ENCODE peak calls at places on chromosomes 11 and 22, in six cellular contexts. D is HS-5; T is activated CD4-positive, alpha-beta T cell treated with anti-CD3 and anti-CD28 coated beads, Interleukin-2, amount 50 U/mL, for 48 hours; G is CD8-positive, alpha-beta memory T cell; L is putamen; I is RWPE1. P is an unnamed sample.

GRCh38 chr11:74019860-74020259 is 11.0 kb upstream of the UCP3 start:
- DNase-seq in L (no peak), I (no peak), G (no peak), T (peak), D (no peak), P (no peak)

GRCh38 chr11:61056981-61057380 is 45.3 kb upstream of the CD5 start:
- DNase-seq in I (no peak), T (peak), D (no peak), L (no peak), G (no peak), P (no peak)

GRCh38 chr11:94134651-94135512 is 6.2 kb downstream of the PANX1 start:
- DNase-seq in T (peak), L (no peak), I (peak), G (no peak), D (peak), P (no peak)

GRCh38 chr11:112841719-112842118 is 119.5 kb upstream of the NCAM1 start:
- DNase-seq in L (no peak), T (no peak), D (no peak), G (no peak), I (no peak), P (no peak)

GRCh38 chr11:12864316-12865156 is 144.6 kb upstream of the RASSF10 start:
- DNase-seq in L (no peak), D (no peak), G (no peak), T (no peak), I (peak), P (no peak)

GRCh38 chr22:29470159-29470855 is 9.7 kb upstream of the NEFH start:
- DNase-seq in I (peak), T (peak), D (no peak), G (peak), L (no peak), P (peak)

GRCh38 chr11:64631675-64632074 is 40.7 kb downstream of the SLC22A12 start:
- DNase-seq in T (no peak), G (no peak), D (no peak), L (no peak), I (no peak), P (no peak)

GRCh38 chr11:44351898-44352498 is 42.1 kb upstream of the ALX4 start:
- DNase-seq in L (no peak), T (no peak), D (no peak), G (no peak), I (no peak), P (no peak)

GRCh38 chr22:47781024-47781423 is 1018.6 kb downstream of the TBC1D22A start:
- DNase-seq in T (no peak), L (peak), D (no peak), I (no peak), G (no peak), P (no peak)

GRCh38 chr11:94671553-94672366 is 96.4 kb upstream of the AMOTL1 start:
- DNase-seq in L (no peak), G (no peak), I (no peak), T (no peak), D (no peak), P (no peak)

GRCh38 chr11:76259299-76259908 is 53.1 kb upstream of the WNT11 start:
- DNase-seq in D (no peak), G (no peak), L (no peak), I (no peak), T (no peak), P (no peak)

GRCh38 chr22:37676691-37677627 is 1.5 kb downstream of the LGALS1 start:
- DNase-seq in I (peak), T (peak), G (peak), D (peak), L (peak), P (peak)

GRCh38 chr11:100732949-100733348 is 45.9 kb downstream of the ARHGAP42 start:
- DNase-seq in D (no peak), L (no peak), I (no peak), T (no peak), G (no peak), P (no peak)

GRCh38 chr11:43905788-43906187 is 25.2 kb downstream of the ALKBH3 start:
- DNase-seq in G (no peak), L (no peak), I (no peak), T (no peak), D (no peak), P (no peak)

GRCh38 chr22:36544107-36544620 is 15.2 kb upstream of the EIF3D start:
- DNase-seq in D (no peak), G (no peak), I (no peak), L (no peak), T (no peak), P (no peak)

GRCh38 chr22:29245626-29246385 is 22.0 kb downstream of the RHBDD3 start:
- DNase-seq in T (peak), D (peak), I (peak), L (no peak), G (peak), P (no peak)

GRCh38 chr11:113147249-113147648 is 167.1 kb upstream of the TTC12 start:
- DNase-seq in T (no peak), D (no peak), I (no peak), G (no peak), L (peak), P (no peak)

GRCh38 chr11:99773646-99774045 is 752.9 kb downstream of the CNTN5 start:
- DNase-seq in L (no peak), D (no peak), I (no peak), G (no peak), T (no peak), P (no peak)

GRCh38 chr11:111793863-111794262 is 27.7 kb upstream of the PPP2R1B start:
- DNase-seq in L (no peak), T (no peak), I (peak), D (peak), G (no peak), P (peak)

GRCh38 chr11:79794484-79795393 is 353.9 kb upstream of the TENM4 start:
- DNase-seq in G (no peak), D (no peak), L (no peak), I (peak), T (no peak), P (no peak)

GRCh38 chr11:95715777-95716241 is 73.8 kb downstream of the FAM76B start:
- DNase-seq in D (no peak), T (peak), I (peak), G (no peak), L (peak), P (peak)

GRCh38 chr11:116062526-116063171 is 558.4 kb upstream of the CADM1 start:
- DNase-seq in T (no peak), G (no peak), L (no peak), I (no peak), D (no peak), P (no peak)

GRCh38 chr11:130144129-130144528 is 15.5 kb upstream of the ST14 start:
- DNase-seq in G (no peak), T (no peak), L (no peak), I (no peak), D (no peak), P (no peak)

GRCh38 chr22:47160781-47161520 is 398.5 kb downstream of the TBC1D22A start:
- DNase-seq in G (no peak), I (no peak), D (no peak), T (no peak), L (no peak), P (no peak)

GRCh38 chr11:44190883-44191230 is 95.4 kb downstream of the EXT2 start:
- DNase-seq in I (no peak), T (no peak), L (no peak), D (no peak), G (no peak), P (no peak)

GRCh38 chr11:115515647-115516046 is 11.4 kb upstream of the CADM1 start:
- DNase-seq in L (no peak), G (no peak), T (no peak), D (no peak), I (no peak), P (no peak)

GRCh38 chr11:2267871-2268825 is 2.2 kb downstream of the ASCL2 start:
- DNase-seq in I (no peak), D (no peak), T (no peak), G (no peak), L (no peak), P (no peak)

GRCh38 chr11:65899356-65900124 is 648 bp downstream of the FOSL1 start:
- DNase-seq in I (peak), L (no peak), G (peak), D (no peak), T (peak), P (no peak)

GRCh38 chr11:450809-451451 is 851 bp downstream of the PTDSS2 start:
- DNase-seq in T (peak), D (no peak), I (peak), L (peak), G (peak), P (no peak)

GRCh38 chr11:36030707-36031365 is 87.0 kb downstream of the LDLRAD3 start:
- DNase-seq in I (no peak), L (no peak), G (no peak), D (no peak), T (no peak), P (no peak)

GRCh38 chr22:45911601-45912271 is 65.2 kb downstream of the WNT7B start:
- DNase-seq in D (no peak), L (no peak), T (no peak), I (peak), G (no peak), P (peak)

P was measured in keratinocyte.